ENCODE peak calls at places on chromosomes 7 and 10, in five cellular contexts. S is left ventricle myocardium inferior, N is SK-N-SH, F is kidney, A is thoracic aorta. D is an unnamed sample.

GRCh38 chr7:134541-134940 is 57.8 kb upstream of the FAM20C start:
- DNase-seq in F (no peak), N (no peak), S (no peak), A (no peak), D (no peak)

GRCh38 chr10:125662616-125663015 is 20.3 kb downstream of the TEX36 start:
- DNase-seq in F (no peak), N (no peak), S (no peak), A (no peak), D (peak; percentile 30)

GRCh38 chr10:10872706-10873276 is 144.9 kb upstream of the CELF2 start:
- DNase-seq in N (no peak), F (no peak), A (no peak), S (no peak), D (no peak)

GRCh38 chr7:117673367-117673766 is 193.5 kb downstream of the CFTR start:
- DNase-seq in F (peak; percentile 82), A (no peak), S (peak; percentile 18), N (no peak), D (no peak)

GRCh38 chr7:91913612-91914011 is 27.1 kb upstream of the AKAP9 start:
- DNase-seq in S (no peak), A (no peak), F (no peak), N (no peak), D (no peak)

GRCh38 chr7:38309555-38309954 is 36.1 kb upstream of the TARP start:
- DNase-seq in S (no peak), F (no peak), N (no peak), A (no peak), D (no peak)

GRCh38 chr10:129764901-129765663 is 199.0 kb downstream of the EBF3 start:
- DNase-seq in A (no peak), N (no peak), F (peak; percentile 37), S (no peak), D (no peak)

GRCh38 chr10:131210181-131210580 is 101.3 kb downstream of the TCERG1L start:
- DNase-seq in N (no peak), A (no peak), F (peak; percentile 22), S (no peak), D (no peak)

GRCh38 chr7:151678227-151678604 is 158.5 kb upstream of the RHEB start:
- DNase-seq in F (no peak), N (no peak), A (no peak), S (no peak), D (no peak)

GRCh38 chr7:116546054-116546453 is 21.2 kb downstream of the CAV1 start:
- DNase-seq in S (peak; percentile 15), N (no peak), A (no peak), F (no peak), D (no peak)

GRCh38 chr10:27258838-27259532 is 18.4 kb upstream of the ACBD5 start:
- DNase-seq in S (no peak), A (no peak), F (peak; percentile 72), N (peak; percentile 71), D (no peak)

GRCh38 chr7:13262929-13263530 is 575.6 kb downstream of the ARL4A start:
- DNase-seq in A (no peak), F (no peak), S (no peak), N (peak; percentile 5), D (peak; percentile 24)

GRCh38 chr10:92892706-92893054 is 44.4 kb downstream of the EXOC6 start:
- DNase-seq in N (no peak), A (no peak), S (no peak), F (no peak), D (no peak)

GRCh38 chr10:20041931-20042330 is 225.7 kb downstream of the PLXDC2 start:
- DNase-seq in N (no peak), F (no peak), S (no peak), A (no peak), D (no peak)

GRCh38 chr10:30116254-30116573 is 56.8 kb upstream of the JCAD start:
- DNase-seq in N (no peak), A (no peak), S (no peak), F (no peak), D (no peak)

GRCh38 chr7:157595086-157595855 is 258.5 kb downstream of the DNAJB6 start:
- DNase-seq in F (peak; percentile 37), N (no peak), S (no peak), A (no peak), D (no peak)

GRCh38 chr10:132115736-132116135 is 50.0 kb downstream of the JAKMIP3 start:
- DNase-seq in A (no peak), S (peak; percentile 19), F (peak; percentile 53), N (no peak), D (no peak)

GRCh38 chr7:19754521-19755116 is 18.8 kb downstream of the TMEM196 start:
- DNase-seq in N (peak; percentile 12), A (no peak), S (no peak), F (no peak), D (peak; percentile 8)

GRCh38 chr10:94963901-94964300 is 25.4 kb downstream of the CYP2C9 start:
- DNase-seq in S (no peak), N (peak; percentile 7), F (no peak), A (no peak), D (peak; percentile 26)

GRCh38 chr10:13371879-13372470 is 23.9 kb upstream of the SEPHS1 start:
- DNase-seq in F (no peak), A (peak; percentile 31), N (peak; percentile 91), S (peak; percentile 40), D (peak; percentile 91)

GRCh38 chr7:31192996-31193395 is 140.9 kb downstream of the ADCYAP1R1 start:
- DNase-seq in F (peak; percentile 76), S (peak; percentile 53), N (peak; percentile 89), A (no peak), D (peak; percentile 66)

GRCh38 chr7:55552320-55553086 is 19.8 kb downstream of the VOPP1 start:
- DNase-seq in F (peak; percentile 80), S (no peak), A (peak; percentile 50), N (no peak), D (peak; percentile 89)

GRCh38 chr7:55550838-55551537 is 21.3 kb downstream of the VOPP1 start:
- DNase-seq in S (no peak), F (peak; percentile 35), N (no peak), A (no peak), D (no peak)

GRCh38 chr7:55548295-55548731 is 24.0 kb downstream of the VOPP1 start:
- DNase-seq in S (no peak), F (no peak), A (no peak), N (no peak), D (no peak)

GRCh38 chr7:55549457-55549856 is 22.8 kb downstream of the VOPP1 start:
- DNase-seq in A (no peak), N (no peak), S (no peak), F (no peak), D (no peak)

DNA sequence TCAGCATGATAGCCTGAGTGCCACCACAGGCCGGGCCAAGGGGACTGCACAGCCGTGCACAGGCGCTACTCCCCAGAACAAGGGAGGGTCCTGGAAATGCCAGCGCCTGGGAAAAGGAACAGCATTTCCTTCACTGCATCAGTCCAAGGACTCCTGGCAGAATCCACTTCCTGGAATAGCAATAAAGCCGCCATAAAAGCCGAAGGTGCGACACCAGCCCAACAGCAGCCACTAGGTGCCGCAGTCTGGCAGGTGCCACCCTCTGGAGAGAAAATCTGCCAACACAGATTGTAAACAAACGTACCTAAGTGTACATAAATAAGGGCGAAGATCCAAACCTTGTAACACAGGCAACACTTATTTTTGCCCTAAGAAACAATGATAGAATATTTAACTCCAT is 22.3 kb downstream of the VOPP1 start:
- DNase-seq in A (no peak), N (no peak), F (peak; percentile 73), S (no peak), D (no peak)
- TF ChIP-seq CTCF in A (no peak), N (no peak), F (peak; percentile 27), S (peak; percentile 54), D (no peak)

DNA sequence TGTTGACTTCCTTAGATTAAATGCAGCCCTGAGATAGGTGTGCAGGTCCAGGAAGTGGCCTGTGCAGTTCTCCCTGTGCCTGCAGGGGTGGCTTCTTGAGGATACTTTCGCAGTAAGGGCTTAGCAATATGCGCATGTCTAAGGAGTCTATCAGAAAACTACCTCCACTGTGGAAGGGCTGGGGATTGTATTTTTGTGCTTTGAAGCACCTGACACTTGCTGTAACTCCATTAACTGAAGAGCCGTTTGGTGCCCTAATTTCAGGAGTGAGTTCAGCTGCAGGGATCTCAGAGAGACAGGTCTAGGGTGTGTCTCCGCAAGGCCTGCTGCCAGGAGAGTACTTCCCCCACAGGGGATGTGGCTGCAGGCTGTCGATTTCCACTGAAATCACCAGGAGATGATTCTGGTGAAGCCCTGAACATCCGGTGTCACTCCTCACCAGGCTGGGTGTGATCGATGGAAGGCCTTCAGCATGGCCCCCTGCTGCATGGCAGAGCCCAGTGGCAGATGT is 35.5 kb downstream of the IKZF1 start:
- DNase-seq in A (no peak), F (no peak), N (no peak), S (no peak), D (no peak)
- H3K27ac ChIP-seq in A (no peak overlapping the region), F (no peak overlapping the region), N (no peak overlapping the region), S (no peak overlapping the region), D (no peak overlapping the region)

DNA sequence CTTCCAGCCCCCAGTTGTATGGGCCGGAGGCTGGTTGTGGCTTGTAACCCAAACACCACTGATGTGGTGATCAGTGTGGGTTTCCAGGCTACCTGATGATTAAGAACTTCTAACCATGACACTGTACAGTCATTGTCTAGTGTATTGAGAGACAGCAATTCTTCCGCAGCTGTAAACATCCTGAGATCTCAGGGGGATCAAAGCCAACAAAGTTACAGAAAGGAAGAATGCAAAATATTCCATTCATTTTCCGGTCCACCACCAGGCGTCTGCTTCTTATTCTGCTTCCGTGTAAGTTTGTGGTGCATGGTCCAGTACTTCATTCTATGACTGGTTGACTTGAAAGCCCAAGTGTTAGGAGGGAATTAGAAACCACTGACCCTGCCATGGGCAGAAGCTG is 10.3 kb upstream of the GLI3 start:
- DNase-seq in F (no peak), A (no peak), N (no peak), S (no peak), D (no peak)
- TF ChIP-seq CTCF in F (no peak), A (no peak), N (peak; percentile 14), S (peak; percentile 11), D (no peak)

DNA sequence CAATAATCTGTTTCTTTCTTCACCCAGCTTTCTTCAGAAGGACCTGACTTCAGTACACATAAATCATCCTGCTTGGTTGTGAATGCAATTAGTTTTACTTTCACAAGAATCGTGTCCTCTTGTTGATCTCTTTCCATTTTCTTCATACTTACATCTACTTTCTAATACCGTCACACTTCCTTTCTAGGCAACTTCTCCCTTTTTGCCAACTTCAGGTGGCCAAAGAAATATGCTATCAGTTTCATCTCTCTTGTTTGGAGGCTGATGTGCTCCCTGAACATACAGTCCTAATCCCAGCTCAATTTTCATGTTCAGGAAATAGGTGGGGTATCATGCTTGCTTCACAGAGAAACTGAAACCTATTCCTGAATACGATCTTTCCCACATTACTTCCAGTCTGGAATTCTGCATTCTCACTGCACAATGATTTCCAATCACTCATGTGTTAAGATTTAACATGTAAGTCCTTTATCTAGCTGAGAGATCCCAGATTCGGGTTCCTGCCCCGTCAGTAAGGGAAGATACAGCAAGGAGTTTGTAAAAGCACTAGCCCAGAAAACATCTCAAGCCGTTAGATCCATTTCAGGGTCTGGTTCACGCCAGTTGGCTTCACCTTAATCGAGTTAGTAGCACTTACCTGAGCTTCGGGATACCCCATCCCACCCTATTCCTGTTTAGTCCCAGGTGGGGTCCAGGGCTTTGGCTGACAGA is 994 bp downstream of the SLC25A28 start:
- DNase-seq in A (no peak), F (no peak), N (no peak), S (no peak), D (no peak)
- H3K27ac ChIP-seq in A (peak overlapping the region; percentile 48), F (peak overlapping the region; percentile 77), N (peak overlapping the region; percentile 4), S (peak overlapping the region; percentile 99), D (peak overlapping the region; percentile 99)

GRCh38 chr7:131385039-131385605 is 57.4 kb downstream of the MKLN1 start:
- DNase-seq in N (no peak), F (no peak), S (no peak), A (no peak), D (no peak)
- TF ChIP-seq CTCF in N (no peak), F (no peak), S (no peak), A (no peak), D (no peak)

D was measured in RWPE1.